ENCODE peak calls at places on chromosomes 12 and 14, in five cellular contexts. One of them, this sample, is unnamed.

GRCh38 chr14:64656986-64657385 is 47.2 kb upstream of the PLEKHG3 start:
- DNase-seq in activated CD8-positive, alpha-beta memory T cell treated with anti-CD3 and anti-CD28 coated beads, Interleukin-2, amount 10 ng/mL, durations not matched to agents 7 days and 5 days: no peak
- DNase-seq in stimulated activated CD8-positive, alpha-beta memory T cell treated with anti-CD3 and anti-CD28 coated beads, Interleukin-15, amount 100 ng/mL, for 4 hours: no peak
- DNase-seq in NCI-H146: no peak
- DNase-seq in sciatic nerve: no peak
- DNase-seq in this sample: no peak

GRCh38 chr12:131190965-131191364 is 237.3 kb downstream of the ADGRD1 start:
- DNase-seq in stimulated activated CD8-positive, alpha-beta memory T cell treated with anti-CD3 and anti-CD28 coated beads, Interleukin-15, amount 100 ng/mL, for 4 hours: no peak
- DNase-seq in sciatic nerve: no peak
- DNase-seq in NCI-H146: no peak
- DNase-seq in activated CD8-positive, alpha-beta memory T cell treated with anti-CD3 and anti-CD28 coated beads, Interleukin-2, amount 10 ng/mL, durations not matched to agents 7 days and 5 days: peak; percentile 26
- DNase-seq in this sample: no peak

GRCh38 chr12:21456291-21456780 is 18.9 kb downstream of the PYROXD1 start:
- DNase-seq in activated CD8-positive, alpha-beta memory T cell treated with anti-CD3 and anti-CD28 coated beads, Interleukin-2, amount 10 ng/mL, durations not matched to agents 7 days and 5 days: peak; percentile 77
- DNase-seq in stimulated activated CD8-positive, alpha-beta memory T cell treated with anti-CD3 and anti-CD28 coated beads, Interleukin-15, amount 100 ng/mL, for 4 hours: no peak
- DNase-seq in NCI-H146: no peak
- DNase-seq in sciatic nerve: no peak
- DNase-seq in this sample: no peak

GRCh38 chr12:124391340-124392261 is 96.7 kb downstream of the RFLNA start:
- DNase-seq in sciatic nerve: peak; percentile 83
- DNase-seq in NCI-H146: no peak
- DNase-seq in activated CD8-positive, alpha-beta memory T cell treated with anti-CD3 and anti-CD28 coated beads, Interleukin-2, amount 10 ng/mL, durations not matched to agents 7 days and 5 days: peak; percentile 47
- DNase-seq in stimulated activated CD8-positive, alpha-beta memory T cell treated with anti-CD3 and anti-CD28 coated beads, Interleukin-15, amount 100 ng/mL, for 4 hours: peak; percentile 32
- DNase-seq in this sample: no peak

GRCh38 chr12:24948816-24949722 is at the start of gene BCAT1:
- DNase-seq in sciatic nerve: peak; percentile 78
- DNase-seq in stimulated activated CD8-positive, alpha-beta memory T cell treated with anti-CD3 and anti-CD28 coated beads, Interleukin-15, amount 100 ng/mL, for 4 hours: peak; percentile 19
- DNase-seq in activated CD8-positive, alpha-beta memory T cell treated with anti-CD3 and anti-CD28 coated beads, Interleukin-2, amount 10 ng/mL, durations not matched to agents 7 days and 5 days: peak; percentile 72
- DNase-seq in NCI-H146: no peak
- DNase-seq in this sample: no peak

GRCh38 chr12:56679834-56680575 is 8.1 kb downstream of the PTGES3 start:
- DNase-seq in NCI-H146: no peak
- DNase-seq in stimulated activated CD8-positive, alpha-beta memory T cell treated with anti-CD3 and anti-CD28 coated beads, Interleukin-15, amount 100 ng/mL, for 4 hours: no peak
- DNase-seq in sciatic nerve: no peak
- DNase-seq in activated CD8-positive, alpha-beta memory T cell treated with anti-CD3 and anti-CD28 coated beads, Interleukin-2, amount 10 ng/mL, durations not matched to agents 7 days and 5 days: peak; percentile 50
- DNase-seq in this sample: no peak

GRCh38 chr12:127324681-127325080 is 942.3 kb upstream of the TMEM132C start:
- DNase-seq in NCI-H146: no peak
- DNase-seq in sciatic nerve: no peak
- DNase-seq in stimulated activated CD8-positive, alpha-beta memory T cell treated with anti-CD3 and anti-CD28 coated beads, Interleukin-15, amount 100 ng/mL, for 4 hours: no peak
- DNase-seq in activated CD8-positive, alpha-beta memory T cell treated with anti-CD3 and anti-CD28 coated beads, Interleukin-2, amount 10 ng/mL, durations not matched to agents 7 days and 5 days: no peak
- DNase-seq in this sample: no peak

GRCh38 chr12:52019123-52019770 is 12.5 kb downstream of the TAMALIN start:
- DNase-seq in NCI-H146: peak; percentile 73
- DNase-seq in activated CD8-positive, alpha-beta memory T cell treated with anti-CD3 and anti-CD28 coated beads, Interleukin-2, amount 10 ng/mL, durations not matched to agents 7 days and 5 days: no peak
- DNase-seq in sciatic nerve: no peak
- DNase-seq in stimulated activated CD8-positive, alpha-beta memory T cell treated with anti-CD3 and anti-CD28 coated beads, Interleukin-15, amount 100 ng/mL, for 4 hours: no peak
- DNase-seq in this sample: no peak

GRCh38 chr12:68406134-68406576 is 74.0 kb upstream of the MDM1 start:
- DNase-seq in NCI-H146: peak; percentile 40
- DNase-seq in sciatic nerve: peak; percentile 93
- DNase-seq in activated CD8-positive, alpha-beta memory T cell treated with anti-CD3 and anti-CD28 coated beads, Interleukin-2, amount 10 ng/mL, durations not matched to agents 7 days and 5 days: no peak
- DNase-seq in stimulated activated CD8-positive, alpha-beta memory T cell treated with anti-CD3 and anti-CD28 coated beads, Interleukin-15, amount 100 ng/mL, for 4 hours: no peak
- DNase-seq in this sample: no peak

GRCh38 chr12:75585309-75585708 is 73.9 kb upstream of the KRR1 start:
- DNase-seq in sciatic nerve: no peak
- DNase-seq in stimulated activated CD8-positive, alpha-beta memory T cell treated with anti-CD3 and anti-CD28 coated beads, Interleukin-15, amount 100 ng/mL, for 4 hours: no peak
- DNase-seq in NCI-H146: no peak
- DNase-seq in activated CD8-positive, alpha-beta memory T cell treated with anti-CD3 and anti-CD28 coated beads, Interleukin-2, amount 10 ng/mL, durations not matched to agents 7 days and 5 days: no peak
- DNase-seq in this sample: no peak

GRCh38 chr14:75821828-75822521 is 159.8 kb downstream of the TGFB3 start:
- DNase-seq in activated CD8-positive, alpha-beta memory T cell treated with anti-CD3 and anti-CD28 coated beads, Interleukin-2, amount 10 ng/mL, durations not matched to agents 7 days and 5 days: no peak
- DNase-seq in sciatic nerve: no peak
- DNase-seq in NCI-H146: no peak
- DNase-seq in stimulated activated CD8-positive, alpha-beta memory T cell treated with anti-CD3 and anti-CD28 coated beads, Interleukin-15, amount 100 ng/mL, for 4 hours: no peak
- DNase-seq in this sample: no peak

GRCh38 chr12:66598081-66598480 is 80.8 kb downstream of the GRIP1 start:
- DNase-seq in sciatic nerve: no peak
- DNase-seq in stimulated activated CD8-positive, alpha-beta memory T cell treated with anti-CD3 and anti-CD28 coated beads, Interleukin-15, amount 100 ng/mL, for 4 hours: no peak
- DNase-seq in activated CD8-positive, alpha-beta memory T cell treated with anti-CD3 and anti-CD28 coated beads, Interleukin-2, amount 10 ng/mL, durations not matched to agents 7 days and 5 days: no peak
- DNase-seq in NCI-H146: peak; percentile 35
- DNase-seq in this sample: no peak

GRCh38 chr12:67968316-67968715 is 20.9 kb upstream of the IFNG-AS1 start:
- DNase-seq in activated CD8-positive, alpha-beta memory T cell treated with anti-CD3 and anti-CD28 coated beads, Interleukin-2, amount 10 ng/mL, durations not matched to agents 7 days and 5 days: no peak
- DNase-seq in sciatic nerve: no peak
- DNase-seq in stimulated activated CD8-positive, alpha-beta memory T cell treated with anti-CD3 and anti-CD28 coated beads, Interleukin-15, amount 100 ng/mL, for 4 hours: no peak
- DNase-seq in NCI-H146: no peak
- DNase-seq in this sample: no peak